ENCODE peak calls at places on chromosomes 12 and 14, in four cellular contexts. One of them, this sample, is unnamed. For H3K36me3, the result is how much of the 10 kb centered on the place peaks cover.

GRCh38 chr12:122959566-122960192 is 6.6 kb downstream of the ABCB9 start:
- DNase-seq in IMR-90: no peak
- DNase-seq in GM12878: no peak
- DNase-seq in HepG2: no peak
- DNase-seq in this sample: no peak

GRCh38 chr12:100793182-100793581 is 1.4 kb upstream of the ANO4 start:
- DNase-seq in IMR-90: peak
- DNase-seq in GM12878: no peak
- DNase-seq in HepG2: no peak
- DNase-seq in this sample: no peak

GRCh38 chr14:99349721-99350495 is 77.9 kb upstream of the BCL11B start:
- DNase-seq in IMR-90: no peak
- DNase-seq in GM12878: no peak
- DNase-seq in HepG2: no peak
- DNase-seq in this sample: no peak

GRCh38 chr12:106090586-106091411 is 48.0 kb downstream of the NUAK1 start:
- DNase-seq in IMR-90: peak
- DNase-seq in GM12878: no peak
- DNase-seq in HepG2: no peak
- DNase-seq in this sample: no peak

GRCh38 chr14:73718742-73719251 is 4.6 kb upstream of the PNMA1 start:
- DNase-seq in IMR-90: no peak
- DNase-seq in GM12878: no peak
- DNase-seq in HepG2: no peak
- DNase-seq in this sample: no peak

GRCh38 chr12:46430340-46430948 is 57.9 kb upstream of the SLC38A2 start:
- DNase-seq in IMR-90: peak
- DNase-seq in GM12878: peak
- DNase-seq in HepG2: peak
- DNase-seq in this sample: peak

GRCh38 chr12:6735448-6736191 is 11.8 kb downstream of the COPS7A start:
- DNase-seq in IMR-90: peak
- DNase-seq in GM12878: no peak
- DNase-seq in HepG2: peak
- DNase-seq in this sample: peak

GRCh38 chr12:59055204-59055839 is 135.0 kb upstream of the LRIG3 start:
- DNase-seq in IMR-90: peak
- DNase-seq in GM12878: no peak
- DNase-seq in HepG2: no peak
- DNase-seq in this sample: no peak

GRCh38 chr12:3000548-3001275 is 41.5 kb downstream of the TEAD4 start:
- DNase-seq in IMR-90: no peak
- DNase-seq in GM12878: no peak
- DNase-seq in HepG2: peak
- DNase-seq in this sample: peak

GRCh38 chr12:114391088-114391487 is 14.9 kb downstream of the TBX5 start:
- DNase-seq in IMR-90: peak
- DNase-seq in GM12878: no peak
- DNase-seq in HepG2: no peak
- DNase-seq in this sample: no peak

GRCh38 chr12:54195736-54196347 is 7.1 kb upstream of the SMUG1 start:
- DNase-seq in IMR-90: peak
- DNase-seq in GM12878: no peak
- DNase-seq in HepG2: no peak
- DNase-seq in this sample: peak

GRCh38 chr14:76531821-76532318 is 155.9 kb downstream of the ESRRB start:
- DNase-seq in IMR-90: no peak
- DNase-seq in GM12878: no peak
- DNase-seq in HepG2: no peak
- DNase-seq in this sample: no peak

GRCh38 chr14:103019827-103020226 is 37.5 kb downstream of the CDC42BPB start:
- DNase-seq in IMR-90: no peak
- DNase-seq in GM12878: no peak
- DNase-seq in HepG2: no peak
- DNase-seq in this sample: no peak

GRCh38 chr12:132747896-132748295 is 13.7 kb downstream of the ANKLE2 start:
- DNase-seq in IMR-90: no peak
- DNase-seq in GM12878: no peak
- DNase-seq in HepG2: no peak
- DNase-seq in this sample: no peak

GRCh38 chr12:45446013-45446412 is 230.1 kb downstream of the ANO6 start:
- DNase-seq in IMR-90: no peak
- DNase-seq in GM12878: no peak
- DNase-seq in HepG2: no peak
- DNase-seq in this sample: no peak

GRCh38 chr12:25421651-25422150 is 131.4 kb downstream of the LMNTD1 start:
- DNase-seq in IMR-90: peak
- DNase-seq in GM12878: no peak
- DNase-seq in HepG2: no peak
- DNase-seq in this sample: no peak

GRCh38 chr12:7512528-7512927 is 9.0 kb upstream of the CD163 start:
- DNase-seq in IMR-90: peak
- DNase-seq in GM12878: no peak
- DNase-seq in HepG2: peak
- DNase-seq in this sample: peak

GRCh38 chr12:90090929-90091651 is 382.5 kb upstream of the ATP2B1 start:
- DNase-seq in IMR-90: peak
- DNase-seq in GM12878: no peak
- DNase-seq in HepG2: no peak
- DNase-seq in this sample: no peak

GRCh38 chr14:84482256-84483071 is 1047.5 kb upstream of the FLRT2 start:
- DNase-seq in IMR-90: peak
- DNase-seq in GM12878: no peak
- DNase-seq in HepG2: no peak
- DNase-seq in this sample: no peak

GRCh38 chr14:96246535-96246839 is 9.5 kb upstream of the BDKRB1 start:
- DNase-seq in IMR-90: peak
- DNase-seq in GM12878: no peak
- DNase-seq in HepG2: no peak
- DNase-seq in this sample: no peak

GRCh38 chr12:21265932-21266331 is 68.8 kb downstream of the SLCO1A2 start:
- DNase-seq in IMR-90: no peak
- DNase-seq in GM12878: no peak
- DNase-seq in HepG2: no peak
- DNase-seq in this sample: no peak

GRCh38 chr12:91361864-91362263 is 179.2 kb upstream of the DCN start:
- DNase-seq in IMR-90: peak
- DNase-seq in GM12878: no peak
- DNase-seq in HepG2: peak
- DNase-seq in this sample: peak

GRCh38 chr14:51474854-51475253 is 176.9 kb upstream of the FRMD6 start:
- DNase-seq in IMR-90: no peak
- DNase-seq in GM12878: no peak
- DNase-seq in HepG2: no peak
- DNase-seq in this sample: no peak

GRCh38 chr12:92717202-92717601 is 14.4 kb downstream of the PLEKHG7 start:
- DNase-seq in IMR-90: peak
- DNase-seq in GM12878: no peak
- DNase-seq in HepG2: no peak
- DNase-seq in this sample: no peak

GRCh38 chr12:84542289-84542688 is 370.3 kb downstream of the SLC6A15 start:
- DNase-seq in IMR-90: no peak
- DNase-seq in GM12878: no peak
- DNase-seq in HepG2: no peak
- DNase-seq in this sample: no peak

GRCh38 chr12:50220357-50221061 is 53.3 kb upstream of the CERS5 start:
- DNase-seq in IMR-90: peak
- DNase-seq in GM12878: peak
- DNase-seq in HepG2: no peak
- DNase-seq in this sample: no peak

GRCh38 chr12:26723379-26724308 is 109.3 kb downstream of the ITPR2 start:
- DNase-seq in IMR-90: peak
- DNase-seq in GM12878: no peak
- DNase-seq in HepG2: no peak
- DNase-seq in this sample: no peak

GRCh38 chr12:108214486-108214885 is 85.4 kb downstream of the WSCD2 start:
- DNase-seq in IMR-90: peak
- DNase-seq in GM12878: no peak
- DNase-seq in HepG2: peak
- DNase-seq in this sample: peak

DNA sequence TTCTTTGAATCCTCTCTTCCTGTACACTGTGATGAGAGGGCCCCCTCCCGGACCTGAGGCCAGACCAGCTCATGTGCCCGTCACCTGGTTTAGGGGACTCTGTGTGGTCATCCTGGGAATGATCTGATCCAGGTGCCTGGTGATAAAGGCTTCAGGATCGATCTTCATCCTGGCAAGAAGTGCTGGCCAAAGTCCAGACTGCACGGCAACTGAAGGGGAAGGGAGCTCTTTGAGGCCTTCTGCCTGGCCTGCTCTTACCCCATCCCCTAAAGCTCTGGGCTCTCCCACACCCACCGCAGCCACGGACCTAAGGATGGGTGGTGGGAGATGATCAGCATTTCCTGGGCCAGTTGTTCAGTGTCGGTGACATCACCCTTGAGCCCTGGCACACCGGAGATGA is 31.8 kb downstream of the GCN1 start:
- DNase-seq in IMR-90: no peak
- DNase-seq in GM12878: no peak
- DNase-seq in HepG2: no peak
- DNase-seq in this sample: no peak
- H3K36me3 ChIP-seq in IMR-90: half or more
- H3K36me3 ChIP-seq in GM12878: under half
- H3K36me3 ChIP-seq in HepG2: half or more
- H3K36me3 ChIP-seq in this sample: half or more

GRCh38 chr14:100638211-100638855 is 51.1 kb upstream of the BEGAIN start:
- DNase-seq in IMR-90: no peak
- DNase-seq in GM12878: no peak
- DNase-seq in HepG2: no peak
- DNase-seq in this sample: no peak
- TF ChIP-seq BHLHE40 in IMR-90: no peak
- TF ChIP-seq BHLHE40 in GM12878: no peak
- TF ChIP-seq BHLHE40 in HepG2: no peak
- TF ChIP-seq BHLHE40 in this sample: no peak

GRCh38 chr12:104290855-104291254 is 12.7 kb upstream of the EID3 start:
- DNase-seq in IMR-90: no peak
- DNase-seq in GM12878: no peak
- DNase-seq in HepG2: no peak
- DNase-seq in this sample: no peak
- H3K36me3 ChIP-seq in IMR-90: under half
- H3K36me3 ChIP-seq in GM12878: under half
- H3K36me3 ChIP-seq in HepG2: under half
- H3K36me3 ChIP-seq in this sample: half or more

GRCh38 chr14:106831322-106831720 is 1304.9 kb downstream of the TMEM121 start:
- DNase-seq in IMR-90: no peak
- DNase-seq in GM12878: no peak
- DNase-seq in HepG2: peak
- DNase-seq in this sample: peak
- TF ChIP-seq BHLHE40 in IMR-90: no peak
- TF ChIP-seq BHLHE40 in GM12878: no peak
- TF ChIP-seq BHLHE40 in HepG2: no peak
- TF ChIP-seq BHLHE40 in this sample: no peak

DNA sequence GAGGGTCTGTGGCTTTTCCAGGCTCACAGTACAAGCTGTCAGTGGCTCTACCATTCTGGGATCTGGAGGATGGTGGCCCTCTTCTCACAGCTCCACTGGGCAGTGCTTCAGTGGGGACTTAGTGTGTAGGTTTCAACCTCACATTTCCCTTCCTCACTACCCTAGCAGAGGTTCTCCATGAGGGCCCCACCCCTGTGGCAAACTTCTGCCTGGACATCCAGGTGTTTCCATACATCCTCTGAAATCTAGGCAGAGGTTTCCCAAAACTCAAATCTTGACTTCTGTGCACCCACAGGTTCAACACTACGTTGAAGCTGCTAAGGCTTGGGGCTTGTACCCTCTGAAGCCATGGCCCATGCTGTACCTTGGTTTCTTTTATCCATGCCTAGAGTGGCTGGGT is 40.3 kb downstream of the KTN1 start:
- DNase-seq in IMR-90: no peak
- DNase-seq in GM12878: no peak
- DNase-seq in HepG2: no peak
- DNase-seq in this sample: no peak
- H3K36me3 ChIP-seq in IMR-90: under half
- H3K36me3 ChIP-seq in GM12878: under half
- H3K36me3 ChIP-seq in HepG2: half or more
- H3K36me3 ChIP-seq in this sample: half or more